ENCODE peak calls at places on chromosomes 16 and 17, in nine cellular contexts. One of them, this sample, is unnamed.

GRCh38 chr17:57957120-57957850 is 2.1 kb upstream of the CUEDC1 start:
- DNase-seq in amniotic epithelial cell: no peak
- DNase-seq in stimulated activated CD8-positive, alpha-beta memory T cell treated with anti-CD3 and anti-CD28 coated beads, Interleukin-2, amount 100 ng/mL, for 1 hour: no peak
- DNase-seq in CD4-positive, alpha-beta T cell: no peak
- DNase-seq in SHP77: no peak
- DNase-seq in heart left ventricle: peak
- DNase-seq in T1000: no peak
- DNase-seq in HTR-8/SVneo: no peak
- DNase-seq in fibroblast of the conjunctiva: no peak
- DNase-seq in this sample: no peak

GRCh38 chr17:17151962-17152361 is 54.2 kb downstream of the PLD6 start:
- DNase-seq in amniotic epithelial cell: peak
- DNase-seq in stimulated activated CD8-positive, alpha-beta memory T cell treated with anti-CD3 and anti-CD28 coated beads, Interleukin-2, amount 100 ng/mL, for 1 hour: no peak
- DNase-seq in CD4-positive, alpha-beta T cell: no peak
- DNase-seq in SHP77: no peak
- DNase-seq in heart left ventricle: peak
- DNase-seq in T1000: peak
- DNase-seq in HTR-8/SVneo: peak
- DNase-seq in fibroblast of the conjunctiva: peak
- DNase-seq in this sample: no peak

GRCh38 chr17:8060274-8060673 is 21.4 kb downstream of the ALOX15B start:
- DNase-seq in amniotic epithelial cell: peak
- DNase-seq in stimulated activated CD8-positive, alpha-beta memory T cell treated with anti-CD3 and anti-CD28 coated beads, Interleukin-2, amount 100 ng/mL, for 1 hour: no peak
- DNase-seq in CD4-positive, alpha-beta T cell: peak
- DNase-seq in SHP77: peak
- DNase-seq in heart left ventricle: peak
- DNase-seq in T1000: peak
- DNase-seq in HTR-8/SVneo: peak
- DNase-seq in fibroblast of the conjunctiva: peak
- DNase-seq in this sample: peak

GRCh38 chr17:35089846-35090193 is 26.3 kb upstream of the RFFL start:
- DNase-seq in amniotic epithelial cell: peak
- DNase-seq in stimulated activated CD8-positive, alpha-beta memory T cell treated with anti-CD3 and anti-CD28 coated beads, Interleukin-2, amount 100 ng/mL, for 1 hour: no peak
- DNase-seq in CD4-positive, alpha-beta T cell: no peak
- DNase-seq in SHP77: peak
- DNase-seq in heart left ventricle: no peak
- DNase-seq in T1000: no peak
- DNase-seq in HTR-8/SVneo: peak
- DNase-seq in fibroblast of the conjunctiva: no peak
- DNase-seq in this sample: peak

GRCh38 chr16:57871457-57871856 is 69.2 kb upstream of the KIFC3 start:
- DNase-seq in amniotic epithelial cell: peak
- DNase-seq in stimulated activated CD8-positive, alpha-beta memory T cell treated with anti-CD3 and anti-CD28 coated beads, Interleukin-2, amount 100 ng/mL, for 1 hour: no peak
- DNase-seq in CD4-positive, alpha-beta T cell: no peak
- DNase-seq in SHP77: no peak
- DNase-seq in heart left ventricle: no peak
- DNase-seq in T1000: no peak
- DNase-seq in HTR-8/SVneo: peak
- DNase-seq in fibroblast of the conjunctiva: no peak
- DNase-seq in this sample: no peak

GRCh38 chr17:65231662-65232335 is 94.6 kb downstream of the RGS9 start:
- DNase-seq in amniotic epithelial cell: peak
- DNase-seq in stimulated activated CD8-positive, alpha-beta memory T cell treated with anti-CD3 and anti-CD28 coated beads, Interleukin-2, amount 100 ng/mL, for 1 hour: no peak
- DNase-seq in CD4-positive, alpha-beta T cell: no peak
- DNase-seq in SHP77: peak
- DNase-seq in heart left ventricle: no peak
- DNase-seq in T1000: peak
- DNase-seq in HTR-8/SVneo: peak
- DNase-seq in fibroblast of the conjunctiva: peak
- DNase-seq in this sample: peak

GRCh38 chr17:42287305-42288077 is 807 bp upstream of the STAT5A start:
- DNase-seq in amniotic epithelial cell: peak
- DNase-seq in stimulated activated CD8-positive, alpha-beta memory T cell treated with anti-CD3 and anti-CD28 coated beads, Interleukin-2, amount 100 ng/mL, for 1 hour: no peak
- DNase-seq in CD4-positive, alpha-beta T cell: no peak
- DNase-seq in SHP77: no peak
- DNase-seq in heart left ventricle: peak
- DNase-seq in T1000: no peak
- DNase-seq in HTR-8/SVneo: no peak
- DNase-seq in fibroblast of the conjunctiva: no peak
- DNase-seq in this sample: no peak

GRCh38 chr16:50696575-50697420 is 3.4 kb downstream of the NOD2 start:
- DNase-seq in amniotic epithelial cell: peak
- DNase-seq in stimulated activated CD8-positive, alpha-beta memory T cell treated with anti-CD3 and anti-CD28 coated beads, Interleukin-2, amount 100 ng/mL, for 1 hour: no peak
- DNase-seq in CD4-positive, alpha-beta T cell: no peak
- DNase-seq in SHP77: peak
- DNase-seq in heart left ventricle: peak
- DNase-seq in T1000: no peak
- DNase-seq in HTR-8/SVneo: peak
- DNase-seq in fibroblast of the conjunctiva: no peak
- DNase-seq in this sample: peak

GRCh38 chr17:50055055-50055425 is 870 bp upstream of the ITGA3 start:
- DNase-seq in amniotic epithelial cell: no peak
- DNase-seq in stimulated activated CD8-positive, alpha-beta memory T cell treated with anti-CD3 and anti-CD28 coated beads, Interleukin-2, amount 100 ng/mL, for 1 hour: no peak
- DNase-seq in CD4-positive, alpha-beta T cell: no peak
- DNase-seq in SHP77: peak
- DNase-seq in heart left ventricle: no peak
- DNase-seq in T1000: no peak
- DNase-seq in HTR-8/SVneo: no peak
- DNase-seq in fibroblast of the conjunctiva: no peak
- DNase-seq in this sample: peak